ENCODE peak calls at places on chromosomes 7 and 10, in seven cellular contexts. C is HCT116, G is GM12892, P is NB4, Q is H54, T is Peyer's patch, Y is A549. D is an unnamed sample.

GRCh38 chr7:33926535-33926934 is 21.2 kb downstream of the BMPER start:
- DNase-seq in C (no peak), G (no peak), P (no peak), Q (no peak), T (no peak), Y (no peak), D (no peak)

GRCh38 chr7:33471636-33472242 is 342.4 kb downstream of the BBS9 start:
- DNase-seq in C (no peak), G (no peak), P (no peak), Q (no peak), T (no peak), Y (no peak), D (no peak)

GRCh38 chr7:2512179-2512644 is 7.4 kb upstream of the LFNG start:
- DNase-seq in C (no peak), G (no peak), P (no peak), Q (peak), T (no peak), Y (no peak), D (peak)

GRCh38 chr7:91212592-91212991 is 51.6 kb upstream of the FZD1 start:
- DNase-seq in C (no peak), G (no peak), P (no peak), Q (no peak), T (no peak), Y (no peak), D (no peak)

GRCh38 chr10:79403441-79404230 is 41.8 kb downstream of the ZCCHC24 start:
- DNase-seq in C (no peak), G (no peak), P (peak), Q (no peak), T (no peak), Y (no peak), D (no peak)

GRCh38 chr7:20306499-20306946 is 24.2 kb upstream of the ITGB8 start:
- DNase-seq in C (no peak), G (no peak), P (no peak), Q (no peak), T (peak), Y (no peak), D (no peak)

GRCh38 chr10:78713659-78714058 is 355.1 kb upstream of the ZMIZ1 start:
- DNase-seq in C (no peak), G (no peak), P (no peak), Q (no peak), T (peak), Y (no peak), D (no peak)

GRCh38 chr10:108490931-108491330 is 1326.4 kb upstream of the SORCS1 start:
- DNase-seq in C (no peak), G (no peak), P (no peak), Q (no peak), T (no peak), Y (no peak), D (no peak)

DNA sequence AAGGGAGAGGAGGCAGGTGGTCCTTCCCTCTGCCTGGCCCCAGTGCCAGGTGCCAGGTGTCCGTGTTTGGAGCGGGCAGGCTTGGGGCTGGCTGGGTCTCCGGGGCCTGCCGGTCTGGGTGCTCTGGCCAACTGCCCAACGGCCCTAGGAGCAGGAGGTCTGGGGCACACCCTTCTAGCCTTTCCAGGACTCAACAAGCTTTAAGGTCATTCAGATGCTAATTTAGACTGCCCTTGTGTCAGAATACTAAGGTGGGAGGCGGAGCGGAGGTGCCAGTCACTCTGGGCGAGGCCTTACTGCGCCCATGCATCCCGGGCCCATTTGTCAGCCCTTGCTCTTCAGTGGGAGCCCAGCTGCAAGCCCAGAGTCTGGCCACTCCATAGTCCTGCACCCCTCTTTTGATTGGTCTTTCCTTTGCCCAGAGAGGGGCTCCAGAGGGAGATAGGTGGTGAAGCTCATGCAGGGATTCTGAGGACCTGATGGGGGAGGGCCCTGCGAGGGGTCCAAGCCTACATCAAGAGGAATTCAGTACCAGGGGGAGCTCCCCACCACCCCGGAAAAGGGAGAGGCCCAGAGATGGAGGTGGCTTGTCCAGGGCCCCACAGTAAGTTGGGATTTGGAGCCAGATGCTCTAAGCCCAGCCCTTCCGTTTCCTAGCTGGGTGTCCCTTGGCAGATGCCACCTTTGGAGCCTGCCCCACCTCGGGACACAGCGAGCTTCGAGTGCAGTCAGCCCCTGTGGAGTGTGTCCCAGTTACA is 1.3 kb downstream of the PGAM2 start:
- DNase-seq in C (no peak), G (no peak), P (no peak), Q (no peak), T (peak), Y (no peak), D (peak)
- TF ChIP-seq POLR2A in C (no peak), G (peak), P (no peak), Q (no peak), T (no peak), Y (no peak), D (no peak)

GRCh38 chr10:119596537-119597404 is at the start of gene TIAL1:
- DNase-seq in C (peak), G (peak), P (peak), Q (peak), T (peak), Y (peak), D (peak)
- TF ChIP-seq POLR2A in C (peak), G (peak), P (peak), Q (peak), T (peak), Y (peak), D (peak)

GRCh38 chr10:118926441-118926840 is 103.1 kb upstream of the NANOS1 start:
- DNase-seq in C (no peak), G (no peak), P (no peak), Q (no peak), T (no peak), Y (no peak), D (no peak)
- TF ChIP-seq POLR2A in C (no peak), G (no peak), P (no peak), Q (no peak), T (no peak), Y (no peak), D (no peak)

GRCh38 chr10:43647576-43647975 is 1.1 kb downstream of the ZNF32 start:
- DNase-seq in C (no peak), G (no peak), P (peak), Q (no peak), T (no peak), Y (no peak), D (no peak)

GRCh38 chr10:43649149-43649523 is 455 bp upstream of the ZNF32 start:
- DNase-seq in C (no peak), G (no peak), P (no peak), Q (no peak), T (no peak), Y (no peak), D (no peak)

GRCh38 chr10:43645866-43646265 is 2.8 kb downstream of the ZNF32 start:
- DNase-seq in C (no peak), G (no peak), P (no peak), Q (no peak), T (no peak), Y (no peak), D (no peak)

GRCh38 chr10:43648083-43648391 is 644 bp downstream of the ZNF32 start:
- DNase-seq in C (no peak), G (no peak), P (peak), Q (no peak), T (no peak), Y (no peak), D (no peak)

GRCh38 chr10:43648392-43649148 is at the start of gene ZNF32:
- DNase-seq in C (peak), G (peak), P (peak), Q (peak), T (peak), Y (peak), D (peak)
- TF ChIP-seq POLR2A in C (no peak), G (peak), P (no peak), Q (peak), T (peak), Y (peak), D (no peak)

DNA sequence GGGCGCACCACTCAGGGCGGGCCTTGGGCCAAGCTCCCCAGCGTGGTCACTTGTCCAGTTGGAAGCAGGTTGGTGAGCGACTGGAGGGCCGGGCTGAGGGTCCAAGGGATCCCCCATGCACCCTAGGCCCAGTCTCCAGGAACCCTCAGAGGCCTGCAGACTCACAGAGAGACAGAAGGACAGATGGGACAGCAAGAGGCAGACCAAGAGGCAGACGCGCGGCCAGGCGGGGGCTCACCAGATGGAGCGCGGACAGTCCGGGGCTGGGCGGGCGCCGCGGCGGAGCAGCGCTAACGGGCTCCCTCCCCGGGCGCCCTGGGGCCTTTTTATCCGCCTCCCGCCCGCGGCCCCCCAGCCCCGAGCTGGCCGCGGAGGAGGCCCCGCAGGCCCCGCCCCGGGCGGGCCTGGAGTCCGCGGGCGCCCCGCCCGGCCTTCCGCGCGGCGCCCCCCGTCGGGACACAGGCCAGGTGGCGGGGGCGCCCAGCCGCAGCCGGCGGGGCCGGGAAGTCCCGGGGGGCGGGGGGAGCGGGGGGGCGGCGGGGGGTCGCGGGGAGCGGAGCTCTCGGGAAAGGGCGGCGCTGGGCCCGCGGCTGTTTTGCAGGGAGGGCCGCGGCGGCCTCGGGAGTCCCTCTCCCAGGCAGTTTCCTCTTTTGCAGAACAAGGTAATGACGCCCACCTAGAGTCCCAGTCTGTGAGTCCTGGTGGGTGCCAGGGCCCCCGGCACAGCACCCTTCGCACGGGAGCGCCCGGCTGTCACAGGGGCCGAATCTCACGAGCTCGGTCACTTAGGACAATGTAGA is at the start of gene LOXL4:
- DNase-seq in C (no peak), G (peak), P (peak), Q (no peak), T (no peak), Y (peak), D (no peak)
- TF ChIP-seq POLR2A in C (no peak), G (no peak), P (no peak), Q (peak), T (no peak), Y (no peak), D (no peak)

GRCh38 chr7:129168219-129168991 is 20.0 kb upstream of the SMO start:
- DNase-seq in C (no peak), G (no peak), P (no peak), Q (no peak), T (no peak), Y (no peak), D (no peak)
- TF ChIP-seq POLR2A in C (no peak), G (no peak), P (no peak), Q (no peak), T (no peak), Y (no peak), D (no peak)

DNA sequence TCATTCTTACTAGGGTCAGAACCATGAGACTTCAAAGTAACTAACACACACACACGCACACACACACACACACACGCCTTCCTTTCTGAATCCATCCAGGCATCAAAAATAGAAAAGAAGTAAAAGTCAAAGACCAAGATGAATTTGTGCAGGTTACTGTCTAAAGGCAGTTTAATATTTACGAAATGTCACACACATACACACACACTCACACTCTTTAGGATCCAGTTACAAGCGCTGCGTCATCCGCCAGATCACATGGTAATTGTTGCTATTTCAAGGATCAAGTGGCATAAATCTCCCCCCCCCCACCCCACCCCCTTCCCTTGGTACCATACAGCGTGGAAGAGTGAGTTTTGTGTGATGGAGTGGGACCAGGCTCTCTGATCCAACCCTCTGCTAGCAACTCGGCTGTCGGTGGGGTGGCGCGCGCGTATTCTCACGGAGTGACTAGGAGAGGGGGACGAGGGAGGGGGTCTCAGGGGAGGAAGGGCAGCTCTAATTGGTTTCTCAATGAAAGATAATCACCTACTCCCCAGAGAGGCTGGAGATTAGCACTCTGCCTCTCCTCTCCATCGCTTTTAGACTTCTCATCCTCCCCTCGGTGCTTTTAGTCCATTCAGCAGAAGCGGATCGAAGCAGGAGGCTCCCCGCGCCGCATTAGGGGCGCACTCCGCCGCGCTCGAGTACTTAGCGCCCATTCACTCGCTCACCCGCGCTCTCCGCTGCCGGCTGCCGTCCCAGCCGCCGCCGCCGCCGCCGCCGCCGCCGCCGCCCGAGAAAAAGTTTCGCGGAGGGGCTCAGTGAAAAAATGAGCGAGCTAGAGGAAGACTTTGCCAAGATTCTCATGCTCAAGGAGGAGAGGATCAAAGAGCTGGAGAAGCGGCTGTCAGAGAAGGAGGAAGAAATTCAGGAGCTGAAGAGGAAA is 83.5 kb upstream of the PRKG1 start:
- DNase-seq in C (peak), G (no peak), P (no peak), Q (no peak), T (peak), Y (no peak), D (peak)
- TF ChIP-seq POLR2A in C (no peak), G (no peak), P (no peak), Q (no peak), T (no peak), Y (no peak), D (no peak)

GRCh38 chr7:97871659-97872024 is 566 bp downstream of the ASNS start:
- DNase-seq in C (no peak), G (peak), P (no peak), Q (no peak), T (no peak), Y (no peak), D (no peak)

GRCh38 chr7:97872025-97872669 is at the start of gene ASNS:
- DNase-seq in C (peak), G (peak), P (peak), Q (peak), T (peak), Y (peak), D (peak)

GRCh38 chr7:97868314-97868713 is 3.9 kb downstream of the ASNS start:
- DNase-seq in C (no peak), G (no peak), P (no peak), Q (no peak), T (no peak), Y (no peak), D (no peak)

GRCh38 chr7:97868788-97869187 is 3.4 kb downstream of the ASNS start:
- DNase-seq in C (no peak), G (no peak), P (peak), Q (no peak), T (no peak), Y (no peak), D (no peak)

GRCh38 chr7:97873606-97874005 is 1.4 kb upstream of the ASNS start:
- DNase-seq in C (no peak), G (no peak), P (no peak), Q (no peak), T (no peak), Y (no peak), D (no peak)
- TF ChIP-seq POLR2A in C (no peak), G (no peak), P (no peak), Q (no peak), T (no peak), Y (no peak), D (no peak)

D was measured in transverse colon.